ENCODE peak calls at places on chromosomes 13 and 19, in eight cellular contexts. U is psoas muscle, Q is D341Med, C is hepatic stellate cell, B is left colon, G is fibroblast of gingiva, V is amniotic epithelial cell, O is nephron progenitor cell. L is an unnamed sample.

GRCh38 chr19:36041831-36042230 is 9.2 kb upstream of the CLIP3 start:
- DNase-seq in U (no peak), Q (no peak), C (peak), B (no peak), G (peak), V (peak), O (no peak), L (no peak)

GRCh38 chr13:25584975-25585374 is 213.2 kb downstream of the ATP8A2 start:
- DNase-seq in U (no peak), Q (no peak), C (no peak), B (no peak), G (no peak), V (no peak), O (no peak), L (no peak)

GRCh38 chr13:44747179-44747578 is 171.0 kb upstream of the TSC22D1 start:
- DNase-seq in U (no peak), Q (no peak), C (no peak), B (no peak), G (no peak), V (no peak), O (no peak), L (no peak)

GRCh38 chr13:69956343-69956742 is 151.3 kb upstream of the ATXN8OS start:
- DNase-seq in U (no peak), Q (no peak), C (no peak), B (no peak), G (no peak), V (no peak), O (no peak), L (no peak)

GRCh38 chr19:11735375-11735774 is 3.4 kb downstream of the ZNF823 start:
- DNase-seq in U (no peak), Q (no peak), C (no peak), B (peak), G (no peak), V (no peak), O (no peak), L (no peak)

GRCh38 chr19:23222998-23223652 is 27.1 kb downstream of the ZNF724 start:
- DNase-seq in U (no peak), Q (no peak), C (no peak), B (no peak), G (no peak), V (no peak), O (no peak), L (no peak)

GRCh38 chr13:27425918-27426630 is 1.7 kb downstream of the GTF3A start:
- DNase-seq in U (peak), Q (peak), C (peak), B (peak), G (peak), V (peak), O (peak), L (no peak)

GRCh38 chr13:99161512-99161911 is 39.1 kb upstream of the UBAC2 start:
- DNase-seq in U (no peak), Q (no peak), C (no peak), B (no peak), G (no peak), V (no peak), O (no peak), L (no peak)

GRCh38 chr19:11378319-11379189 is 4.1 kb downstream of the SWSAP1 start:
- DNase-seq in U (no peak), Q (peak), C (peak), B (no peak), G (peak), V (peak), O (peak), L (no peak)

GRCh38 chr19:33471111-33471996 is 50.2 kb downstream of the PEPD start:
- DNase-seq in U (no peak), Q (no peak), C (no peak), B (no peak), G (no peak), V (no peak), O (no peak), L (no peak)

GRCh38 chr13:110445183-110445582 is 116.3 kb downstream of the RAB20 start:
- DNase-seq in U (no peak), Q (no peak), C (no peak), B (no peak), G (no peak), V (peak), O (no peak), L (no peak)

GRCh38 chr19:9406798-9407352 is 28.5 kb downstream of the ZNF266 start:
- DNase-seq in U (peak), Q (peak), C (peak), B (peak), G (peak), V (peak), O (no peak), L (no peak)

GRCh38 chr19:13160557-13160956 is 10.3 kb downstream of the IER2 start:
- DNase-seq in U (no peak), Q (no peak), C (peak), B (no peak), G (no peak), V (peak), O (no peak), L (no peak)

GRCh38 chr13:31236211-31236786 is 36.5 kb downstream of the B3GLCT start:
- DNase-seq in U (no peak), Q (peak), C (peak), B (no peak), G (peak), V (peak), O (no peak), L (no peak)

GRCh38 chr13:73803997-73804396 is 330.2 kb downstream of the KLF12 start:
- DNase-seq in U (no peak), Q (no peak), C (no peak), B (no peak), G (no peak), V (peak), O (no peak), L (no peak)

GRCh38 chr19:55069137-55069858 is 6.3 kb upstream of the RDH13 start:
- DNase-seq in U (no peak), Q (no peak), C (peak), B (peak), G (no peak), V (peak), O (peak), L (no peak)

GRCh38 chr13:24271231-24271610 is 38.2 kb upstream of the C1QTNF9 start:
- DNase-seq in U (no peak), Q (no peak), C (no peak), B (no peak), G (no peak), V (no peak), O (no peak), L (no peak)

GRCh38 chr19:52640916-52641315 is 2.8 kb upstream of the ZNF83 start:
- DNase-seq in U (no peak), Q (no peak), C (no peak), B (no peak), G (no peak), V (no peak), O (peak), L (no peak)

GRCh38 chr19:15331419-15332310 is 674 bp downstream of the BRD4 start:
- DNase-seq in U (peak), Q (peak), C (peak), B (peak), G (peak), V (no peak), O (peak), L (no peak)

GRCh38 chr13:71625183-71625582 is 241.8 kb downstream of the DACH1 start:
- DNase-seq in U (no peak), Q (no peak), C (no peak), B (no peak), G (no peak), V (peak), O (no peak), L (no peak)

GRCh38 chr13:99484405-99484981 is 16.8 kb upstream of the TM9SF2 start:
- DNase-seq in U (no peak), Q (no peak), C (no peak), B (no peak), G (peak), V (peak), O (no peak), L (no peak)

GRCh38 chr13:74246398-74246975 is 112.3 kb upstream of the KLF12 start:
- DNase-seq in U (no peak), Q (no peak), C (no peak), B (no peak), G (peak), V (no peak), O (no peak), L (no peak)

GRCh38 chr19:33226550-33227241 is 1.0 kb upstream of the SLC7A10 start:
- DNase-seq in U (no peak), Q (no peak), C (no peak), B (no peak), G (no peak), V (peak), O (peak), L (no peak)

GRCh38 chr13:38577048-38577447 is 109.8 kb upstream of the FREM2 start:
- DNase-seq in U (no peak), Q (no peak), C (no peak), B (no peak), G (no peak), V (no peak), O (no peak), L (no peak)

GRCh38 chr19:1363599-1363998 is 20.1 kb upstream of the NDUFS7 start:
- DNase-seq in U (no peak), Q (no peak), C (no peak), B (no peak), G (no peak), V (no peak), O (no peak), L (no peak)

GRCh38 chr13:46211116-46211515 is 612 bp upstream of the LRRC63 start:
- DNase-seq in U (no peak), Q (no peak), C (no peak), B (no peak), G (no peak), V (no peak), O (no peak), L (no peak)

GRCh38 chr19:41325947-41326706 is 16.2 kb downstream of the CCDC97 start:
- DNase-seq in U (no peak), Q (no peak), C (peak), B (no peak), G (peak), V (peak), O (peak), L (no peak)

GRCh38 chr13:46340631-46341111 is 46.4 kb downstream of the RUBCNL start:
- DNase-seq in U (no peak), Q (no peak), C (no peak), B (no peak), G (no peak), V (no peak), O (no peak), L (no peak)

GRCh38 chr13:97335488-97336134 is 98.4 kb upstream of the RAP2A start:
- DNase-seq in U (no peak), Q (no peak), C (no peak), B (no peak), G (no peak), V (peak), O (no peak), L (no peak)

GRCh38 chr13:43805071-43805468 is 18.3 kb upstream of the ENOX1 start:
- DNase-seq in U (no peak), Q (no peak), C (peak), B (no peak), G (peak), V (peak), O (no peak), L (peak)

GRCh38 chr13:96091164-96091931 is 1.4 kb downstream of the HS6ST3 start:
- DNase-seq in U (peak), Q (peak), C (no peak), B (no peak), G (peak), V (no peak), O (peak), L (no peak)

GRCh38 chr19:9913237-9914000 is 22.9 kb downstream of the OLFM2 start:
- DNase-seq in U (no peak), Q (peak), C (no peak), B (no peak), G (no peak), V (no peak), O (peak), L (no peak)

GRCh38 chr13:48436661-48437242 is 23.8 kb upstream of the LPAR6 start:
- DNase-seq in U (no peak), Q (no peak), C (no peak), B (no peak), G (no peak), V (no peak), O (no peak), L (no peak)

GRCh38 chr19:54188224-54188871 is 1.0 kb downstream of the MBOAT7 start:
- DNase-seq in U (no peak), Q (no peak), C (peak), B (peak), G (no peak), V (peak), O (no peak), L (no peak)

GRCh38 chr13:75704942-75705320 is 68.8 kb downstream of the LMO7 start:
- DNase-seq in U (no peak), Q (peak), C (no peak), B (peak), G (no peak), V (no peak), O (no peak), L (no peak)

GRCh38 chr19:17648097-17648660 is 40.0 kb downstream of the UNC13A start:
- DNase-seq in U (no peak), Q (no peak), C (no peak), B (no peak), G (no peak), V (no peak), O (no peak), L (no peak)

GRCh38 chr13:109719962-109720646 is 66.3 kb downstream of the IRS2 start:
- DNase-seq in U (no peak), Q (no peak), C (no peak), B (no peak), G (no peak), V (no peak), O (no peak), L (no peak)

GRCh38 chr19:1000591-1001537 is 645 bp downstream of the GRIN3B start:
- DNase-seq in U (no peak), Q (no peak), C (peak), B (no peak), G (no peak), V (no peak), O (peak), L (no peak)

GRCh38 chr19:49741210-49741844 is 21.8 kb downstream of the TSKS start:
- DNase-seq in U (no peak), Q (no peak), C (no peak), B (no peak), G (no peak), V (peak), O (no peak), L (no peak)

GRCh38 chr13:49657241-49657641 is 28.9 kb downstream of the ARL11 start:
- DNase-seq in U (peak), Q (peak), C (no peak), B (no peak), G (no peak), V (no peak), O (no peak), L (no peak)

L was measured in Panc1.